ENCODE peak calls at places on chromosomes 7 and 10, in five cellular contexts. One of them, this sample, is unnamed. For H3K36me3, the result is how much of the 10 kb centered on the place peaks cover.

GRCh38 chr10:130049244-130049643 is 61.4 kb downstream of the C10orf143 start:
- DNase-seq in SK-N-SH: no peak
- DNase-seq in endothelial cell of umbilical vein: no peak
- DNase-seq in cardiac muscle cell: no peak
- DNase-seq in mammary epithelial cell: no peak
- DNase-seq in this sample: no peak

GRCh38 chr7:124171068-124171467 is 138.2 kb upstream of the TMEM229A start:
- DNase-seq in SK-N-SH: peak
- DNase-seq in endothelial cell of umbilical vein: no peak
- DNase-seq in cardiac muscle cell: peak
- DNase-seq in mammary epithelial cell: peak
- DNase-seq in this sample: peak

GRCh38 chr10:110432814-110433565 is 64.7 kb upstream of the DUSP5 start:
- DNase-seq in SK-N-SH: no peak
- DNase-seq in endothelial cell of umbilical vein: no peak
- DNase-seq in cardiac muscle cell: no peak
- DNase-seq in mammary epithelial cell: no peak
- DNase-seq in this sample: no peak

GRCh38 chr10:132158810-132159209 is 27.9 kb upstream of the DPYSL4 start:
- DNase-seq in SK-N-SH: peak
- DNase-seq in endothelial cell of umbilical vein: no peak
- DNase-seq in cardiac muscle cell: no peak
- DNase-seq in mammary epithelial cell: no peak
- DNase-seq in this sample: no peak

GRCh38 chr10:20714979-20715378 is 182.1 kb downstream of the NEBL start:
- DNase-seq in SK-N-SH: no peak
- DNase-seq in endothelial cell of umbilical vein: no peak
- DNase-seq in cardiac muscle cell: no peak
- DNase-seq in mammary epithelial cell: no peak
- DNase-seq in this sample: no peak

GRCh38 chr7:33692956-33693355 is 212.4 kb upstream of the BMPER start:
- DNase-seq in SK-N-SH: no peak
- DNase-seq in endothelial cell of umbilical vein: peak
- DNase-seq in cardiac muscle cell: no peak
- DNase-seq in mammary epithelial cell: peak
- DNase-seq in this sample: no peak

GRCh38 chr7:51965454-51965853 is 648.8 kb upstream of the COBL start:
- DNase-seq in SK-N-SH: peak
- DNase-seq in endothelial cell of umbilical vein: no peak
- DNase-seq in cardiac muscle cell: no peak
- DNase-seq in mammary epithelial cell: no peak
- DNase-seq in this sample: no peak

GRCh38 chr7:79820387-79820786 is 314.2 kb upstream of the GNAI1 start:
- DNase-seq in SK-N-SH: peak
- DNase-seq in endothelial cell of umbilical vein: peak
- DNase-seq in cardiac muscle cell: peak
- DNase-seq in mammary epithelial cell: peak
- DNase-seq in this sample: peak

GRCh38 chr10:72306215-72306760 is 32.6 kb downstream of the DDIT4 start:
- DNase-seq in SK-N-SH: no peak
- DNase-seq in endothelial cell of umbilical vein: no peak
- DNase-seq in cardiac muscle cell: no peak
- DNase-seq in mammary epithelial cell: no peak
- DNase-seq in this sample: no peak

GRCh38 chr7:125668321-125668993 is 738.8 kb upstream of the POT1 start:
- DNase-seq in SK-N-SH: no peak
- DNase-seq in endothelial cell of umbilical vein: no peak
- DNase-seq in cardiac muscle cell: no peak
- DNase-seq in mammary epithelial cell: no peak
- DNase-seq in this sample: no peak

GRCh38 chr7:117873056-117873932 is at the start of gene CTTNBP2:
- DNase-seq in SK-N-SH: peak
- DNase-seq in endothelial cell of umbilical vein: peak
- DNase-seq in cardiac muscle cell: peak
- DNase-seq in mammary epithelial cell: peak
- DNase-seq in this sample: peak

GRCh38 chr10:88049204-88049603 is 185.8 kb downstream of the PTEN start:
- DNase-seq in SK-N-SH: no peak
- DNase-seq in endothelial cell of umbilical vein: no peak
- DNase-seq in cardiac muscle cell: no peak
- DNase-seq in mammary epithelial cell: no peak
- DNase-seq in this sample: no peak

GRCh38 chr7:106813705-106814305 is 51.3 kb upstream of the PIK3CG start:
- DNase-seq in SK-N-SH: no peak
- DNase-seq in endothelial cell of umbilical vein: peak
- DNase-seq in cardiac muscle cell: no peak
- DNase-seq in mammary epithelial cell: no peak
- DNase-seq in this sample: no peak

GRCh38 chr10:61835909-61836232 is 65.6 kb upstream of the ARID5B start:
- DNase-seq in SK-N-SH: no peak
- DNase-seq in endothelial cell of umbilical vein: no peak
- DNase-seq in cardiac muscle cell: no peak
- DNase-seq in mammary epithelial cell: peak
- DNase-seq in this sample: no peak

GRCh38 chr7:157008206-157009169 is 2.0 kb downstream of the MNX1 start:
- DNase-seq in SK-N-SH: peak
- DNase-seq in endothelial cell of umbilical vein: no peak
- DNase-seq in cardiac muscle cell: no peak
- DNase-seq in mammary epithelial cell: no peak
- DNase-seq in this sample: no peak

GRCh38 chr10:36336315-36336714 is 694.2 kb upstream of the FZD8 start:
- DNase-seq in SK-N-SH: no peak
- DNase-seq in endothelial cell of umbilical vein: no peak
- DNase-seq in cardiac muscle cell: no peak
- DNase-seq in mammary epithelial cell: no peak
- DNase-seq in this sample: no peak

GRCh38 chr7:86006909-86007308 is 636.8 kb upstream of the GRM3 start:
- DNase-seq in SK-N-SH: no peak
- DNase-seq in endothelial cell of umbilical vein: peak
- DNase-seq in cardiac muscle cell: no peak
- DNase-seq in mammary epithelial cell: no peak
- DNase-seq in this sample: no peak

GRCh38 chr7:47221826-47222225 is 360.1 kb downstream of the TNS3 start:
- DNase-seq in SK-N-SH: no peak
- DNase-seq in endothelial cell of umbilical vein: no peak
- DNase-seq in cardiac muscle cell: no peak
- DNase-seq in mammary epithelial cell: no peak
- DNase-seq in this sample: no peak

GRCh38 chr10:17427201-17427600 is 27.2 kb downstream of the ST8SIA6 start:
- DNase-seq in SK-N-SH: no peak
- DNase-seq in endothelial cell of umbilical vein: no peak
- DNase-seq in cardiac muscle cell: no peak
- DNase-seq in mammary epithelial cell: no peak
- DNase-seq in this sample: no peak

GRCh38 chr10:32112055-32112454 is 55.8 kb upstream of the KIF5B start:
- DNase-seq in SK-N-SH: no peak
- DNase-seq in endothelial cell of umbilical vein: peak
- DNase-seq in cardiac muscle cell: no peak
- DNase-seq in mammary epithelial cell: peak
- DNase-seq in this sample: no peak

GRCh38 chr10:142371-142770 is 7.1 kb downstream of the ZMYND11 start:
- DNase-seq in SK-N-SH: no peak
- DNase-seq in endothelial cell of umbilical vein: no peak
- DNase-seq in cardiac muscle cell: no peak
- DNase-seq in mammary epithelial cell: peak
- DNase-seq in this sample: no peak

GRCh38 chr10:124007102-124007772 is 86.2 kb downstream of the CHST15 start:
- DNase-seq in SK-N-SH: no peak
- DNase-seq in endothelial cell of umbilical vein: no peak
- DNase-seq in cardiac muscle cell: no peak
- DNase-seq in mammary epithelial cell: no peak
- DNase-seq in this sample: no peak

GRCh38 chr10:133342942-133343341 is 4.2 kb upstream of the PRAP1 start:
- DNase-seq in SK-N-SH: no peak
- DNase-seq in endothelial cell of umbilical vein: no peak
- DNase-seq in cardiac muscle cell: no peak
- DNase-seq in mammary epithelial cell: no peak
- DNase-seq in this sample: no peak

GRCh38 chr7:107201795-107202450 is 33.1 kb downstream of the HBP1 start:
- DNase-seq in SK-N-SH: peak
- DNase-seq in endothelial cell of umbilical vein: peak
- DNase-seq in cardiac muscle cell: peak
- DNase-seq in mammary epithelial cell: peak
- DNase-seq in this sample: peak

GRCh38 chr7:71645836-71646235 is 513.9 kb downstream of the GALNT17 start:
- DNase-seq in SK-N-SH: no peak
- DNase-seq in endothelial cell of umbilical vein: no peak
- DNase-seq in cardiac muscle cell: no peak
- DNase-seq in mammary epithelial cell: no peak
- DNase-seq in this sample: no peak

GRCh38 chr7:143008007-143008901 is 18.7 kb downstream of the OR9A2 start:
- DNase-seq in SK-N-SH: peak
- DNase-seq in endothelial cell of umbilical vein: peak
- DNase-seq in cardiac muscle cell: peak
- DNase-seq in mammary epithelial cell: peak
- DNase-seq in this sample: peak

GRCh38 chr7:122887198-122887597 is 938 bp upstream of the CADPS2 start:
- DNase-seq in SK-N-SH: peak
- DNase-seq in endothelial cell of umbilical vein: peak
- DNase-seq in cardiac muscle cell: peak
- DNase-seq in mammary epithelial cell: peak
- DNase-seq in this sample: peak

GRCh38 chr10:86447422-86447821 is 74.2 kb downstream of the WAPL start:
- DNase-seq in SK-N-SH: no peak
- DNase-seq in endothelial cell of umbilical vein: no peak
- DNase-seq in cardiac muscle cell: no peak
- DNase-seq in mammary epithelial cell: no peak
- DNase-seq in this sample: no peak

GRCh38 chr10:86446987-86447386 is 74.6 kb downstream of the WAPL start:
- DNase-seq in SK-N-SH: no peak
- DNase-seq in endothelial cell of umbilical vein: no peak
- DNase-seq in cardiac muscle cell: no peak
- DNase-seq in mammary epithelial cell: no peak
- DNase-seq in this sample: no peak

GRCh38 chr10:86443936-86444335 is 77.3 kb upstream of the GRID1 start:
- DNase-seq in SK-N-SH: no peak
- DNase-seq in endothelial cell of umbilical vein: no peak
- DNase-seq in cardiac muscle cell: no peak
- DNase-seq in mammary epithelial cell: peak
- DNase-seq in this sample: no peak

GRCh38 chr10:86443069-86443468 is 76.5 kb upstream of the GRID1 start:
- DNase-seq in SK-N-SH: no peak
- DNase-seq in endothelial cell of umbilical vein: no peak
- DNase-seq in cardiac muscle cell: no peak
- DNase-seq in mammary epithelial cell: no peak
- DNase-seq in this sample: no peak

DNA sequence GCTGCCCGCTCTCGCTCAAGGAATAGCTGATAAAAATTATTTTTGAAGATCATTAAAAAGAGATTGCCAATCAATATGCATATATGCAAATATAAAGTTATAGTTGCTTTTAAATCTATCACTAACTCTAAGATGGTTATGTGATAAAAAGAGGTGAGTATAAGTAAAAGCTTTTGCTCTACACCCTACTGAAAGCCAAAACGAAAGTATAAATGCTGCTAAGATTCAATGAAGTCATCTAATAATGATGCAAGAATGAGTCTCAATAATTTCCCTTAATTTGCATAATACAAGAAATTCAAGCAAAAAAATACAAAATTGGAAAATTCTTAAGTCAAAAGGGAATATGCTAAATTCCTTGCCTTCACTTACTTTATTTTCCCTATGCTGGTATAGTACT is 75.2 kb downstream of the WAPL start:
- DNase-seq in SK-N-SH: no peak
- DNase-seq in endothelial cell of umbilical vein: no peak
- DNase-seq in cardiac muscle cell: no peak
- DNase-seq in mammary epithelial cell: no peak
- DNase-seq in this sample: no peak
- H3K36me3 ChIP-seq in SK-N-SH: half or more
- H3K36me3 ChIP-seq in endothelial cell of umbilical vein: under half
- H3K36me3 ChIP-seq in cardiac muscle cell: half or more
- H3K36me3 ChIP-seq in mammary epithelial cell: under half
- H3K36me3 ChIP-seq in this sample: half or more

GRCh38 chr7:98418271-98418635 is 17.4 kb upstream of the BAIAP2L1 start:
- DNase-seq in SK-N-SH: no peak
- DNase-seq in endothelial cell of umbilical vein: no peak
- DNase-seq in cardiac muscle cell: no peak
- DNase-seq in mammary epithelial cell: peak
- DNase-seq in this sample: no peak
- H3K27ac ChIP-seq in SK-N-SH: peak
- H3K27ac ChIP-seq in endothelial cell of umbilical vein: peak
- H3K27ac ChIP-seq in cardiac muscle cell: no peak
- H3K27ac ChIP-seq in mammary epithelial cell: peak
- H3K27ac ChIP-seq in this sample: no peak

DNA sequence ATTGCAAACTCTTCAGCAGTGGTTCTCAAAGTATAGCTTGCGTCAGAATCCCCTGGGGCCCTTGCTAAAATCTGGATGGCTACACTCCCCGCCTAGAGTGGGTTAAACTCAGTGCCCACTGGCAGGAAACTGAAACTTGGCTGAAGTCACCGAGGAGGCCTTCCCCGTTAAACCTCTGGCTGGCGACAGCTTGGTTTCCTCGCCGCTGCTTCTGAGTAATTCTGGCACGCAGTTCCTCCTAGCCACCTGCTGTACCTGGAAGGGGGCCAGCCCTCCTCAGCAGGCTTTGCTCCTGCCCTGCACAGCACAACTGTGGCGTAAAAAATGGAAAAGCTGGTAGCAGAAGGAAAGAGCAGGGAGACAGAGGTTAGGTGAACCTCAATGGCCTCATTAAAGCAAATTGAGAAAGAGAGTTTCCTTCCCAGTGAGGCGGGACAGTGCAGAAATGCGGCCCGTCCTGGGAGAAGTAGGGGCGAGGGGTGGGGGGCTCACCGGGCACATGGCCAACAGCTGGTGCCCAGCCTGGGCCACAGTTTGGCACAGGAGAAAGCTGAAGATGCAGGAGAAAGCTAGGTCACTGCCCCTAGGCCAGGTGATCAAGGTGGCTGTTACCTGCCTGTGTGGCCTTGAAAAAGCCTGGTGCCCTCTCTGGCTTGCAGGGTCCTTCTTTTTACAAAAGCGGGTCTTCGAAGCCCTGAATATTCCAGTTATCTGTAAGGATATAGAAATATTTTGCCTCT is 46.6 kb downstream of the ALOX5 start:
- DNase-seq in SK-N-SH: no peak
- DNase-seq in endothelial cell of umbilical vein: peak
- DNase-seq in cardiac muscle cell: no peak
- DNase-seq in mammary epithelial cell: peak
- DNase-seq in this sample: peak
- H3K4me3 ChIP-seq in SK-N-SH: no peak
- H3K4me3 ChIP-seq in endothelial cell of umbilical vein: no peak
- H3K4me3 ChIP-seq in cardiac muscle cell: no peak
- H3K4me3 ChIP-seq in mammary epithelial cell: no peak
- H3K4me3 ChIP-seq in this sample: peak

GRCh38 chr10:6224781-6225180 is 22.0 kb downstream of the PFKFB3 start:
- DNase-seq in SK-N-SH: peak
- DNase-seq in endothelial cell of umbilical vein: no peak
- DNase-seq in cardiac muscle cell: no peak
- DNase-seq in mammary epithelial cell: no peak
- DNase-seq in this sample: no peak

GRCh38 chr10:6221971-6222751 is 19.4 kb downstream of the PFKFB3 start:
- DNase-seq in SK-N-SH: peak
- DNase-seq in endothelial cell of umbilical vein: no peak
- DNase-seq in cardiac muscle cell: peak
- DNase-seq in mammary epithelial cell: no peak
- DNase-seq in this sample: no peak

GRCh38 chr10:6222755-6223154 is 20.0 kb downstream of the PFKFB3 start:
- DNase-seq in SK-N-SH: no peak
- DNase-seq in endothelial cell of umbilical vein: no peak
- DNase-seq in cardiac muscle cell: no peak
- DNase-seq in mammary epithelial cell: no peak
- DNase-seq in this sample: no peak

GRCh38 chr10:6225263-6225814 is 22.6 kb downstream of the PFKFB3 start:
- DNase-seq in SK-N-SH: peak
- DNase-seq in endothelial cell of umbilical vein: no peak
- DNase-seq in cardiac muscle cell: no peak
- DNase-seq in mammary epithelial cell: no peak
- DNase-seq in this sample: no peak

GRCh38 chr10:6223981-6224380 is 21.2 kb downstream of the PFKFB3 start:
- DNase-seq in SK-N-SH: peak
- DNase-seq in endothelial cell of umbilical vein: no peak
- DNase-seq in cardiac muscle cell: no peak
- DNase-seq in mammary epithelial cell: no peak
- DNase-seq in this sample: no peak
- H3K36me3 ChIP-seq in SK-N-SH: half or more
- H3K36me3 ChIP-seq in endothelial cell of umbilical vein: under half
- H3K36me3 ChIP-seq in cardiac muscle cell: half or more
- H3K36me3 ChIP-seq in mammary epithelial cell: under half
- H3K36me3 ChIP-seq in this sample: half or more